ENCODE peak calls at places on chromosomes 2 and 18, in eight cellular contexts. H is sigmoid colon, R is brain microvascular endothelial cell, W is GM10248, S is epithelial cell of esophagus, F is ovary, I is colonic mucosa, A is psoas muscle. U is an unnamed sample.

GRCh38 chr2:148812306-148812705 is 62.7 kb upstream of the KIF5C start:
- DNase-seq in H (peak), R (peak), W (no peak), S (peak), F (peak), I (no peak), A (no peak), U (no peak)

GRCh38 chr2:24490674-24491625 is at the start of gene NCOA1:
- DNase-seq in H (peak), R (peak), W (peak), S (peak), F (peak), I (peak), A (peak), U (peak)

GRCh38 chr2:194686569-194686968 is 970.5 kb upstream of the SLC39A10 start:
- DNase-seq in H (no peak), R (no peak), W (no peak), S (peak), F (no peak), I (no peak), A (no peak), U (no peak)

GRCh38 chr2:27494944-27495554 is at the start of gene FNDC4:
- DNase-seq in H (peak), R (no peak), W (peak), S (peak), F (peak), I (no peak), A (peak), U (no peak)

GRCh38 chr2:124320072-124320471 is 295.0 kb downstream of the CNTNAP5 start:
- DNase-seq in H (no peak), R (no peak), W (no peak), S (no peak), F (no peak), I (no peak), A (no peak), U (no peak)

GRCh38 chr2:204019572-204020501 is 83.3 kb downstream of the ICOS start:
- DNase-seq in H (no peak), R (peak), W (no peak), S (peak), F (no peak), I (no peak), A (no peak), U (peak)

GRCh38 chr18:76518543-76519155 is 23.6 kb upstream of the ZNF516 start:
- DNase-seq in H (no peak), R (peak), W (no peak), S (peak), F (peak), I (peak), A (peak), U (no peak)

GRCh38 chr2:72149556-72150156 is 2.0 kb upstream of the CYP26B1 start:
- DNase-seq in H (peak), R (no peak), W (peak), S (peak), F (no peak), I (no peak), A (no peak), U (no peak)

GRCh38 chr18:46917808-46918600 is 602 bp downstream of the KATNAL2 start:
- DNase-seq in H (no peak), R (peak), W (peak), S (peak), F (peak), I (peak), A (peak), U (no peak)

GRCh38 chr2:239835056-239835455 is 190.1 kb downstream of the NDUFA10 start:
- DNase-seq in H (peak), R (no peak), W (no peak), S (no peak), F (no peak), I (no peak), A (no peak), U (no peak)

GRCh38 chr2:54459037-54459441 is 2.9 kb downstream of the SPTBN1 start:
- DNase-seq in H (no peak), R (no peak), W (no peak), S (peak), F (no peak), I (no peak), A (no peak), U (no peak)

GRCh38 chr2:239455436-239456203 is 54.8 kb upstream of the HDAC4 start:
- DNase-seq in H (no peak), R (no peak), W (no peak), S (no peak), F (no peak), I (no peak), A (no peak), U (no peak)

DNA sequence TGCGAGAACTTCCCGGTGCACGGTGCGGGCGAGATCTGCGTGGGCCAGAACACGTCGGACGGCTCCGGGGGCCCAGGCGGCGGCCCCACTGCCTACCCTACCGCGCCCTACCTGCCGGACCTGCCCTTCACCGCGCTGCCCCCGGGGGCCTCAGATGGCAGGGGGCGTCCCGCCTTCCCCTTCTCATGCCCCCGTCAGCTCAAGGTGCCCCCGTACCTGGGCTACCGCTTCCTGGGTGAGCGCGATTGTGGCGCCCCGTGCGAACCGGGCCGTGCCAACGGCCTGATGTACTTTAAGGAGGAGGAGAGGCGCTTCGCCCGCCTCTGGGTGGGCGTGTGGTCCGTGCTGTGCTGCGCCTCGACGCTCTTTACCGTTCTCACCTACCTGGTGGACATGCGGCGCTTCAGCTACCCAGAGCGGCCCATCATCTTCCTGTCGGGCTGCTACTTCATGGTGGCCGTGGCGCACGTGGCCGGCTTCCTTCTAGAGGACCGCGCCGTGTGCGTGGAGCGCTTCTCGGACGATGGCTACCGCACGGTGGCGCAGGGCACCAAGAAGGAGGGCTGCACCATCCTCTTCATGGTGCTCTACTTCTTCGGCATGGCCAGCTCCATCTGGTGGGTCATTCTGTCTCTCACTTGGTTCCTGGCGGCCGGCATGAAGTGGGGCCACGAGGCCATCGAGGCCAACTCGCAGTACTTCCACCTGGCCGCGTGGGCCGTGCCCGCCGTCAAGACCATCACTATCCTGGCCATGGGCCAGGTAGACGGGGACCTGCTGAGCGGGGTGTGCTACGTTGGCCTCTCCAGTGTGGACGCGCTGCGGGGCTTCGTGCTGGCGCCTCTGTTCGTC is 1.7 kb downstream of the FZD7 start:
- DNase-seq in H (peak), R (peak), W (no peak), S (peak), F (peak), I (peak), A (peak), U (no peak)
- TF ChIP-seq CTCF in H (peak), R (peak), W (peak), S (peak), F (peak), I (peak), A (peak), U (peak)

GRCh38 chr2:171160630-171161424 is at the start of gene TLK1:
- DNase-seq in H (peak), R (peak), W (peak), S (peak), F (peak), I (peak), A (peak), U (peak)
- TF ChIP-seq CTCF in H (no peak), R (peak), W (peak), S (no peak), F (no peak), I (no peak), A (no peak), U (no peak)

GRCh38 chr2:70703900-70704549 is 64.0 kb downstream of the ADD2 start:
- DNase-seq in H (peak), R (no peak), W (no peak), S (peak), F (no peak), I (no peak), A (no peak), U (no peak)
- TF ChIP-seq CTCF in H (no peak), R (no peak), W (no peak), S (no peak), F (no peak), I (no peak), A (no peak), U (no peak)

GRCh38 chr2:158179660-158180059 is 78.0 kb downstream of the UPP2 start:
- DNase-seq in H (no peak), R (peak), W (no peak), S (peak), F (no peak), I (no peak), A (no peak), U (no peak)
- TF ChIP-seq CTCF in H (no peak), R (peak), W (peak), S (peak), F (no peak), I (no peak), A (peak), U (no peak)

GRCh38 chr2:36672199-36672598 is 24.3 kb upstream of the VIT start:
- DNase-seq in H (no peak), R (peak), W (no peak), S (peak), F (no peak), I (no peak), A (no peak), U (no peak)
- TF ChIP-seq CTCF in H (no peak), R (peak), W (peak), S (peak), F (no peak), I (peak), A (peak), U (peak)

GRCh38 chr2:65711863-65712262 is 279.5 kb upstream of the SPRED2 start:
- DNase-seq in H (no peak), R (no peak), W (no peak), S (no peak), F (no peak), I (no peak), A (no peak), U (no peak)

GRCh38 chr2:65706376-65706775 is 274.0 kb upstream of the SPRED2 start:
- DNase-seq in H (no peak), R (no peak), W (no peak), S (no peak), F (no peak), I (no peak), A (no peak), U (no peak)

GRCh38 chr2:65708129-65708528 is 275.7 kb upstream of the SPRED2 start:
- DNase-seq in H (no peak), R (no peak), W (no peak), S (no peak), F (no peak), I (no peak), A (no peak), U (peak)

GRCh38 chr2:65710356-65710755 is 278.0 kb upstream of the SPRED2 start:
- DNase-seq in H (no peak), R (no peak), W (no peak), S (no peak), F (no peak), I (no peak), A (no peak), U (no peak)

GRCh38 chr2:65710779-65711295 is 278.4 kb upstream of the SPRED2 start:
- DNase-seq in H (no peak), R (peak), W (no peak), S (peak), F (no peak), I (no peak), A (no peak), U (no peak)
- TF ChIP-seq CTCF in H (no peak), R (peak), W (peak), S (peak), F (no peak), I (no peak), A (peak), U (peak)

GRCh38 chr2:201709747-201710146 is 11.3 kb upstream of the MPP4 start:
- DNase-seq in H (no peak), R (no peak), W (no peak), S (no peak), F (no peak), I (no peak), A (no peak), U (no peak)

GRCh38 chr2:201704536-201704935 is 6.1 kb upstream of the MPP4 start:
- DNase-seq in H (no peak), R (no peak), W (no peak), S (no peak), F (no peak), I (no peak), A (no peak), U (no peak)

GRCh38 chr2:201709049-201709448 is 10.6 kb upstream of the MPP4 start:
- DNase-seq in H (no peak), R (no peak), W (no peak), S (no peak), F (no peak), I (no peak), A (no peak), U (no peak)

GRCh38 chr2:201707142-201707541 is 8.7 kb upstream of the MPP4 start:
- DNase-seq in H (no peak), R (no peak), W (no peak), S (no peak), F (no peak), I (no peak), A (no peak), U (no peak)

DNA sequence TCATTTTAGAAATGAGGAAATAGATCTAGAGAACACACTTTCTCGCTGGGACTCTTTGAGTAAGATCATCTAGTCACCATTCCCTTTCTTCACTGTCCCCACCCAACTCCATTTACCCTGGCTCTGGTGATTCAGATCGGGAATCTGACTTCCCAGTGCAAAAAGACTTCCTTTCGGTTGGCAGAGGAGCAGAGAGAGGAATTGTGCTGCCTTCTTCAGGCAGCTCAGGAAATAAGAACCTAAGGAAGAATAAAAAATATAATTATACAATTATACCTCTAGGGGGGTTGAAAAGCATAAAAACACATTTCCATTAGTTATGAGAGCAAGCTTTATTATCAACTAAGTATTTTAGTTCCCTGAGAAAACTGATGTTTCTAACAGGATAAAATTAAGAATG is 9.3 kb upstream of the MPP4 start:
- DNase-seq in H (no peak), R (peak), W (no peak), S (peak), F (no peak), I (no peak), A (no peak), U (no peak)
- TF ChIP-seq CTCF in H (no peak), R (peak), W (no peak), S (peak), F (no peak), I (no peak), A (no peak), U (no peak)

U was measured in kidney epithelial cell.